ENCODE peak calls at places on chromosomes 16 and 17, in four cellular contexts. R is DND-41; B is A549; S is CD4-positive, alpha-beta memory T cell. C is an unnamed sample.

GRCh38 chr16:6206080-6206479 is 1108.5 kb upstream of the EEF2KMT start:
- DNase-seq in B (no peak), S (no peak), R (no peak), C (no peak)

GRCh38 chr16:85270365-85270764 is 158.1 kb upstream of the CIBAR2 start:
- DNase-seq in S (no peak), B (no peak), R (no peak), C (no peak)

GRCh38 chr16:894841-895240 is 75.9 kb downstream of the LMF1 start:
- DNase-seq in R (no peak), B (no peak), S (no peak), C (no peak)

GRCh38 chr16:25109643-25110042 is 1.9 kb upstream of the LCMT1 start:
- DNase-seq in R (no peak), S (no peak), B (peak), C (peak)

GRCh38 chr17:38444151-38444550 is 15.9 kb downstream of the ARHGAP23 start:
- DNase-seq in S (peak), R (peak), B (peak), C (no peak)

GRCh38 chr16:51876934-51877333 is 670.0 kb downstream of the TOX3 start:
- DNase-seq in R (no peak), S (no peak), B (no peak), C (no peak)

GRCh38 chr17:57110152-57110542 is 25.1 kb downstream of the AKAP1 start:
- DNase-seq in S (no peak), R (no peak), B (no peak), C (no peak)

GRCh38 chr16:23027386-23027785 is 121.9 kb downstream of the USP31 start:
- DNase-seq in S (no peak), R (no peak), B (no peak), C (no peak)

GRCh38 chr17:7354262-7354781 is 634 bp upstream of the TMEM95 start:
- DNase-seq in B (peak), R (no peak), S (no peak), C (peak)

GRCh38 chr16:54284319-54284930 is 2.2 kb downstream of the IRX3 start:
- DNase-seq in R (peak), B (no peak), S (no peak), C (no peak)

GRCh38 chr17:53061446-53061845 is 761.3 kb upstream of the KIF2B start:
- DNase-seq in R (no peak), S (no peak), B (no peak), C (no peak)

GRCh38 chr16:22641030-22641671 is 130.5 kb downstream of the NPIPB5 start:
- DNase-seq in R (peak), B (peak), S (no peak), C (no peak)

GRCh38 chr16:75265911-75266701 is 14.7 kb upstream of the BCAR1 start:
- DNase-seq in R (no peak), B (peak), S (no peak), C (no peak)

GRCh38 chr17:82100502-82101298 is 2.7 kb upstream of the FASN start:
- DNase-seq in B (no peak), R (no peak), S (no peak), C (no peak)

GRCh38 chr17:81647640-81648012 is 8.7 kb downstream of the PDE6G start:
- DNase-seq in B (no peak), R (no peak), S (no peak), C (no peak)

GRCh38 chr16:62692685-62693084 is 656.4 kb upstream of the CDH8 start:
- DNase-seq in B (no peak), S (no peak), R (no peak), C (no peak)

GRCh38 chr16:66399930-66400329 is 27.2 kb upstream of the BEAN1 start:
- DNase-seq in R (no peak), B (no peak), S (no peak), C (no peak)

GRCh38 chr17:41523787-41524186 is 4.3 kb downstream of the KRT19 start:
- DNase-seq in S (no peak), B (no peak), R (no peak), C (no peak)

GRCh38 chr17:2688351-2689342 is 22.9 kb downstream of the CLUH start:
- DNase-seq in S (no peak), R (no peak), B (no peak), C (no peak)

GRCh38 chr17:41559548-41559947 is 12.3 kb downstream of the KRT9 start:
- DNase-seq in B (no peak), S (no peak), R (no peak), C (no peak)

GRCh38 chr17:45927247-45927646 is 32.9 kb downstream of the MAPT start:
- DNase-seq in R (no peak), S (no peak), B (no peak), C (no peak)

GRCh38 chr16:29877266-29877961 is 14.4 kb upstream of the CDIPT start:
- DNase-seq in S (peak), B (peak), R (peak), C (no peak)

GRCh38 chr17:18159551-18160120 is 24.0 kb upstream of the ALKBH5 start:
- DNase-seq in B (no peak), R (no peak), S (no peak), C (no peak)

GRCh38 chr17:47180337-47180736 is 8.8 kb downstream of the CDC27 start:
- DNase-seq in R (no peak), B (no peak), S (no peak), C (no peak)

GRCh38 chr17:47179141-47179540 is 10.0 kb downstream of the CDC27 start:
- DNase-seq in B (no peak), S (no peak), R (no peak), C (no peak)

GRCh38 chr17:47172698-47173565 is 16.2 kb downstream of the CDC27 start:
- DNase-seq in S (no peak), R (no peak), B (no peak), C (no peak)

GRCh38 chr17:47177261-47177660 is 11.8 kb downstream of the CDC27 start:
- DNase-seq in R (no peak), S (no peak), B (no peak), C (no peak)

GRCh38 chr17:47176438-47176837 is 12.7 kb downstream of the CDC27 start:
- DNase-seq in B (no peak), R (no peak), S (no peak), C (no peak)
- H3K27ac ChIP-seq in B (no peak), R (no peak), S (no peak), C (no peak)

DNA sequence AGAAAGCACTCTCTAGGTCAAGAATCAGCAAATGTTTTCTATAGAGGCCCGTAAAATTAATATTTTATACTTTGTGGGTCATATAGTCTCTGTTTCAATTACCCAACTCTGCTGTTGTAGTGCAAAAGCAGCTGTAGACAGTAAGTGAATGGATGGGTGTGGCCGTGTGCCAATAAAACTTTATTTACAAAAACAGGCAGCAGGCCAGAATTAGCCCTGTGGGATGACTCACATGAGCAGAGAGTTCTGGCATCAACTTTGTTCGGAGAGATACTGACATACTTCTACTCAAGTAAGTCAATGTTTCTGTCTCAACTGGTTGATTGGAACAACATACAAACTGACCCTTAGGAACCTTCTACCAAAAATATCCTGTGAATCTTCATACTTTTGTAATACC is 616.2 kb downstream of the MAF start:
- DNase-seq in B (peak), S (no peak), R (no peak), C (no peak)
- H3K27ac ChIP-seq in B (no peak), S (no peak), R (no peak), C (no peak)

GRCh38 chr17:51630101-51630671 is 369.8 kb downstream of the UTP18 start:
- DNase-seq in B (no peak), S (no peak), R (no peak), C (no peak)

GRCh38 chr17:51627776-51628175 is 367.4 kb downstream of the UTP18 start:
- DNase-seq in S (no peak), R (no peak), B (no peak), C (no peak)

DNA sequence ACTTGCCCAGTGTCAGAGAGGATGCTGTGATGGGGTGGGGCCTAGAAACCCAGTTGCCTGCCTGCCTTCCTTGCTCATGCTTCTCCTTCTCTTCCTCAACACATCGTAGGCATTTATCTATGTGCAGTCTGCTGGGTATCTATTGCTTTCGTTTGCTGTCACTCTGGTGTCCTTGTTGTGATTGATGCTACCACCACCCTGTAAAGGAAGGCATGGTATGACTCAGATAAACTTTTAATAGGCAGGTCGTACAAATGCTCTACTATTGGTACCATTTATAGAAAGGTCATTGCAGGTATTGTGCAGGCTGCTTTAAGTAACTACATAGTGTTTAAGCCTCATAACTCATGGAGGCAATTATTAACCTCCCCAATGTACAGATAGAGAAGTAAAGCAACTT is 368.9 kb downstream of the UTP18 start:
- DNase-seq in S (no peak), B (no peak), R (no peak), C (no peak)
- H3K27ac ChIP-seq in S (no peak), B (no peak), R (no peak), C (no peak)

GRCh38 chr16:16147316-16147999 is 75.8 kb downstream of the ABCC6 start:
- DNase-seq in B (no peak), S (no peak), R (no peak), C (no peak)
- H3K27ac ChIP-seq in B (no peak), S (no peak), R (no peak), C (no peak)